ENCODE peak calls at places on chromosomes 6 and 20, in six cellular contexts. C, I, V, L, A and J are unnamed samples. For H3K4me1 and H3K9me3, the result is how much of the 10 kb centered on the place peaks cover.

GRCh38 chr20:58718729-58719128 is 26.1 kb downstream of the NPEPL1 start:
- DNase-seq in C (peak), I (no peak), V (peak), L (no peak), A (no peak), J (no peak)

GRCh38 chr6:89411019-89411268 is 1.1 kb downstream of the RRAGD start:
- DNase-seq in C (no peak), I (no peak), V (no peak), L (no peak), A (no peak), J (no peak)

GRCh38 chr6:130779658-130780033 is 47.6 kb upstream of the SMLR1 start:
- DNase-seq in C (no peak), I (no peak), V (no peak), L (no peak), A (no peak), J (peak)

GRCh38 chr20:59120491-59120890 is 43.1 kb upstream of the ZNF831 start:
- DNase-seq in C (no peak), I (no peak), V (no peak), L (no peak), A (no peak), J (no peak)

GRCh38 chr6:8993111-8993510 is 557.8 kb upstream of the SLC35B3 start:
- DNase-seq in C (no peak), I (no peak), V (no peak), L (no peak), A (no peak), J (no peak)

GRCh38 chr6:42104095-42104806 is 38.2 kb downstream of the C6orf132 start:
- DNase-seq in C (peak), I (no peak), V (peak), L (no peak), A (no peak), J (peak)

GRCh38 chr6:93418448-93419303 is 683 bp downstream of the EPHA7 start:
- DNase-seq in C (peak), I (peak), V (peak), L (peak), A (no peak), J (peak)

GRCh38 chr6:1130692-1131091 is 181.2 kb upstream of the FOXQ1 start:
- DNase-seq in C (no peak), I (no peak), V (no peak), L (no peak), A (no peak), J (no peak)

GRCh38 chr6:15218401-15218800 is 27.5 kb upstream of the JARID2 start:
- DNase-seq in C (no peak), I (no peak), V (no peak), L (no peak), A (no peak), J (no peak)

GRCh38 chr20:6651016-6651415 is 116.5 kb upstream of the BMP2 start:
- DNase-seq in C (peak), I (peak), V (peak), L (no peak), A (no peak), J (peak)

GRCh38 chr6:41214559-41215238 is 13.4 kb upstream of the TREML4 start:
- DNase-seq in C (no peak), I (no peak), V (no peak), L (peak), A (no peak), J (no peak)

GRCh38 chr20:19868383-19868782 is 110.3 kb downstream of the RIN2 start:
- DNase-seq in C (no peak), I (no peak), V (no peak), L (no peak), A (no peak), J (no peak)

GRCh38 chr6:125586074-125586473 is 163.4 kb upstream of the HEY2 start:
- DNase-seq in C (no peak), I (peak), V (no peak), L (no peak), A (no peak), J (no peak)

GRCh38 chr20:965956-966355 is 36.2 kb downstream of the RSPO4 start:
- DNase-seq in C (no peak), I (no peak), V (no peak), L (no peak), A (no peak), J (no peak)

GRCh38 chr20:41592516-41593192 is 25.5 kb downstream of the CHD6 start:
- DNase-seq in C (no peak), I (no peak), V (no peak), L (no peak), A (no peak), J (no peak)

GRCh38 chr6:45931254-45931653 is 84.4 kb downstream of the CLIC5 start:
- DNase-seq in C (no peak), I (no peak), V (no peak), L (no peak), A (no peak), J (no peak)

GRCh38 chr6:45929421-45930361 is 86.0 kb downstream of the CLIC5 start:
- DNase-seq in C (no peak), I (no peak), V (no peak), L (no peak), A (no peak), J (peak)

GRCh38 chr6:45928721-45929305 is 86.8 kb downstream of the CLIC5 start:
- DNase-seq in C (no peak), I (no peak), V (no peak), L (no peak), A (no peak), J (no peak)

GRCh38 chr6:45927421-45928234 is 88.0 kb downstream of the CLIC5 start:
- DNase-seq in C (no peak), I (no peak), V (no peak), L (no peak), A (no peak), J (no peak)

DNA sequence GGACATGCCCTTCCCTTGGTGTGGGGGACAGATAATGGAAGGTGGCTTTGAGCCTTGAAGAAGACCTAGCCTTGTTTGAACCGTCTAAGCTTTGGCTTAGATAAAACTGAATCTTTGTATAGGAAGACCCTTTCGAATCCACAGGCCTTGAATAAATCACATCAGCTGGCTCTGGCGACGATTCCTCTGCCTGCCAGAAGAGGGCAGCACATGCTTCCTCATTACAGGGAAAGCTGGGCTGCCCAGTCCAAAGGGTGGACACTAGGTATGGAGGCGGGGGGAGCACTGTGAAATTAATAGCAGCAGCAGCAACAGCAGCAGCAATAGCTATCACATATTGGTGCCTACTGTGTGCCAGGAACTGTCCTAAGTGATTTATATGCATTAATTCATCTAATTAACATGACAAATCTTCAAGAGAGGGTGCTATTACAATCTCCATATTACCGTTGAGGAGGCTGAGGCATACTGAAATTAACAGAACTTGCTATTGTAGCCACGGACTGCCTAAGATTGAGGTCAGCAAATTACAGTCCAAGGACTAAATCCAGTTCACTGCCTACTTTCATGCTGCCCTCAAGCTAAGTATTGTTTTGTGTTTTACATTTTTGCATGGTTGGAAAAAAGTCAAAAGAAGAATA is 85.1 kb downstream of the CLIC5 start:
- DNase-seq in C (peak), I (peak), V (peak), L (peak), A (no peak), J (peak)
- H3K4me1 ChIP-seq in C (under half), I (under half), V (under half), L (under half), A (under half), J (under half)

DNA sequence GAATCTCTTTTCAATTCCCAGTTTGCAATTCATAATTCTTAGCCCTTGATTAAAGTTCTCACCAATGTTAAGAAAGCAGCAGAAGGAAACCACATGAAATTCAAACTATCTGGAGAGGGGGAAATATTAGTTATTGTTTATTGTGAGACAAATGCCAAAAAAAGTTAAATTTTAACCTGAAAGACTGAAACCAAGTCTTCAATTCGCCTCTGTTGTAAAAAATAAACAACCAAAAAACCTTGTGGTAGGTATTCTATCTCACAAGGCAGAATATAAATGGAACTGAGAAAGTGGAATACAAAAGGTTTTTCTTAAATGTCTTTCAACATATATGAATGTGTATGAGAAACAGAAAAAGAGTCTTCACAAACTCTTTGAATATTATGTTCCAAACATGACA is 24.8 kb downstream of the TMX4 start:
- DNase-seq in C (no peak), I (no peak), V (no peak), L (no peak), A (no peak), J (no peak)
- H3K9me3 ChIP-seq in C (under half), I (under half), V (under half), L (under half), A (under half), J (under half)

GRCh38 chr6:16237242-16237641 is 1.1 kb upstream of the GMPR start:
- DNase-seq in C (no peak), I (no peak), V (no peak), L (no peak), A (no peak), J (no peak)

GRCh38 chr6:16239090-16239797 is 857 bp downstream of the GMPR start:
- DNase-seq in C (peak), I (peak), V (peak), L (no peak), A (no peak), J (peak)

GRCh38 chr6:16236648-16237199 is 1.7 kb upstream of the GMPR start:
- DNase-seq in C (no peak), I (peak), V (no peak), L (peak), A (no peak), J (peak)

GRCh38 chr6:16238658-16239089 is 287 bp downstream of the GMPR start:
- DNase-seq in C (no peak), I (no peak), V (no peak), L (no peak), A (no peak), J (no peak)

GRCh38 chr6:16238057-16238657 is at the start of gene GMPR:
- DNase-seq in C (peak), I (peak), V (peak), L (peak), A (no peak), J (peak)
- H3K27ac ChIP-seq in C (peak), I (no peak), V (peak), L (peak), A (peak), J (peak)

DNA sequence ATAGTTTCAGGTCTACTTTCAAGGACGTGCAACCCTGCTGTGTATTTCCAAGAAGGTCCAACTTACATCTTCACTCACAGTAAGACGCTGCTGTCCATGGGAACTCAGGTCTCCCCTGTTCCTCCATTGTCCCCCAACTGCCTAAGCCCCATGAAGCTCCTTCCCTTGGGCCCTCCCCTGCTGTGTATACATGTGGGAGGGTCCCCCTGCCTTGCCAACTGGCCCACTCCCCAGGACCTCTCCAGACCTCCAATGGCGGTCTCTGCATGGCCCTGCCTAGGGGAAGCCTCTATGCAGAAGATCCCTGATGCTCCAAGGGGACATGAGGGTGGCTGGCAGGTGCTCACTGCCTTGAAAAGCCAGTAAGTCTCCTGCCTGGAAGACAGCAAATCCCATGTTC is 186.7 kb upstream of the CST7 start:
- DNase-seq in C (no peak), I (no peak), V (no peak), L (no peak), A (no peak), J (no peak)
- H3K4me1 ChIP-seq in C (under half), I (under half), V (under half), L (under half), A (under half), J (under half)

DNA sequence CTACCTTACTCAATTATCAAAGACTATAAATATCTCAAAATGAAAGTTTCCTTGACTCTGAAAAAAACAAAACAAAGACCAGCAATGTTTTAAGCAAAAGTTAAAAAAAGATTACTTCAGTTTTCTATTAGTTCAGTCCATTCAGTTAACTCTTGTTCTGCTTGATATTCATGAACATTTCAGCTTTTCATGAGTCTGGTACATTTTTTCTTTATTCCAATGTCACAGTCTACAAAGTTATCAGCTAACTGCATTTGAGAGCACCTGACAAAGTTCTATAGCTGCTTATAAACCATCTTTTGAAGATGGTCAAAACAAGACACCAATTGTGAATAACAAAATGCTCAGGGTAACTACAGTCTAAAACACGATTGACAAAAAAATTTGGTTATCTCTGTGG is 156.1 kb upstream of the NOX3 start:
- DNase-seq in C (no peak), I (no peak), V (no peak), L (no peak), A (no peak), J (no peak)
- H3K9me3 ChIP-seq in C (under half), I (under half), V (under half), L (under half), A (under half), J (under half)

DNA sequence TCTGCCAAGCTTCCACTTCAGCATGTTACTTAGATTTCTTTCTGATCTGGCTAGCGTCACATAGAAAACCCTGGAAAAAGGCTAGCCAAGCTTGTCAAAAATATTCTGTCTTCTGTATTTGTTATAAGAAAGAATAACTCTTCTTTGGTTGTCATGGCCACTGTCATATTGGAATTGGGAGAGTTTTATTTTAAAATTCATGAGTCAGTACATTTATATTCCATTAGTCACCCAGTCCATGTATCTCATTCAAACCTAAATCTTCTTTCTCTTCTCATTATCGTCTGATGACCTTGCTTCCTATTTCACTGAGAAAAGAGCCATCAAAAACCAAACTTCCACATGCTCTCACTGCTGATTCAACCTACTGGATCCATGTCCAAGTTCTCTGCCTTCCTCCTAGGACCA is 65.7 kb downstream of the EPM2A start:
- DNase-seq in C (no peak), I (peak), V (no peak), L (no peak), A (no peak), J (peak)
- H3K27ac ChIP-seq in C (no peak), I (peak), V (no peak), L (no peak), A (no peak), J (peak)